ENCODE peak calls at places on chromosomes 11 and 22, in nine cellular contexts. M, N, C, S, I, Z, E, P and K are unnamed samples.

GRCh38 chr11:117823941-117824420 is 563 bp downstream of the FXYD2 start:
- DNase-seq in I (peak), N (no peak), M (peak), S (no peak), P (peak), Z (peak), C (peak), E (no peak), K (peak)

GRCh38 chr11:13880719-13881118 is 81.8 kb upstream of the SPON1 start:
- DNase-seq in P (no peak), Z (no peak), E (no peak), M (no peak), S (no peak), C (no peak), N (no peak), I (no peak), K (no peak)

GRCh38 chr11:123069878-123070821 is 8.2 kb upstream of the HSPA8 start:
- DNase-seq in P (no peak), I (no peak), C (no peak), E (no peak), Z (no peak), S (no peak), N (no peak), M (no peak), K (no peak)

GRCh38 chr11:15907806-15908205 is 448.5 kb downstream of the SOX6 start:
- DNase-seq in N (no peak), M (no peak), S (no peak), C (no peak), Z (no peak), P (peak), E (no peak), I (no peak), K (no peak)

GRCh38 chr22:16844529-16844928 is 19.3 kb upstream of the XKR3 start:
- DNase-seq in I (no peak), C (no peak), S (no peak), E (no peak), M (no peak), Z (no peak), N (no peak), P (no peak), K (no peak)

GRCh38 chr11:48154162-48154561 is 62.4 kb upstream of the OR4B1 start:
- DNase-seq in P (no peak), C (peak), N (no peak), M (peak), Z (peak), S (no peak), E (no peak), I (no peak), K (no peak)

GRCh38 chr11:86558841-86559240 is 113.6 kb downstream of the ME3 start:
- DNase-seq in C (no peak), S (no peak), P (no peak), N (no peak), I (no peak), M (no peak), E (no peak), Z (no peak), K (no peak)

GRCh38 chr22:28976588-28976987 is 85.0 kb downstream of the C22orf31 start:
- DNase-seq in E (no peak), Z (peak), M (peak), N (peak), S (no peak), I (no peak), C (peak), P (no peak), K (no peak)

GRCh38 chr11:69883292-69884255 is 64.4 kb upstream of the FGF3 start:
- DNase-seq in I (no peak), P (peak), N (peak), E (no peak), S (no peak), M (no peak), Z (no peak), C (no peak), K (peak)

GRCh38 chr11:12090061-12090572 is 20.3 kb upstream of the MICAL2 start:
- DNase-seq in P (no peak), C (peak), E (no peak), Z (no peak), M (no peak), N (peak), S (no peak), I (no peak), K (no peak)

GRCh38 chr11:90476442-90477007 is 253.7 kb upstream of the CHORDC1 start:
- DNase-seq in M (peak), S (peak), E (peak), I (peak), P (peak), Z (peak), C (peak), N (peak), K (no peak)

GRCh38 chr11:85123752-85124231 is 503.4 kb downstream of the DLG2 start:
- DNase-seq in Z (no peak), E (no peak), I (no peak), M (no peak), S (no peak), C (no peak), P (no peak), N (no peak), K (no peak)

GRCh38 chr11:845872-846271 is 3.2 kb downstream of the TSPAN4 start:
- DNase-seq in Z (peak), P (no peak), E (no peak), C (no peak), M (peak), N (no peak), I (no peak), S (no peak), K (no peak)

GRCh38 chr11:843086-843704 is 543 bp downstream of the TSPAN4 start:
- DNase-seq in C (no peak), M (no peak), Z (no peak), S (no peak), I (no peak), P (peak), N (no peak), E (peak), K (no peak)

GRCh38 chr11:843818-844692 is 1.4 kb downstream of the TSPAN4 start:
- DNase-seq in N (peak), C (peak), P (peak), I (peak), S (no peak), M (peak), Z (peak), E (no peak), K (peak)

GRCh38 chr11:846496-847098 is 3.9 kb downstream of the TSPAN4 start:
- DNase-seq in Z (no peak), I (no peak), P (no peak), C (no peak), M (peak), E (no peak), N (no peak), S (no peak), K (no peak)

GRCh38 chr11:844693-845644 is 2.3 kb downstream of the TSPAN4 start:
- DNase-seq in Z (peak), P (peak), C (peak), E (peak), I (peak), S (peak), M (peak), N (no peak), K (peak)
- H3K4me3 ChIP-seq in Z (peak), P (peak), C (peak), E (peak), I (peak), S (no peak), M (peak), N (no peak), K (peak)

DNA sequence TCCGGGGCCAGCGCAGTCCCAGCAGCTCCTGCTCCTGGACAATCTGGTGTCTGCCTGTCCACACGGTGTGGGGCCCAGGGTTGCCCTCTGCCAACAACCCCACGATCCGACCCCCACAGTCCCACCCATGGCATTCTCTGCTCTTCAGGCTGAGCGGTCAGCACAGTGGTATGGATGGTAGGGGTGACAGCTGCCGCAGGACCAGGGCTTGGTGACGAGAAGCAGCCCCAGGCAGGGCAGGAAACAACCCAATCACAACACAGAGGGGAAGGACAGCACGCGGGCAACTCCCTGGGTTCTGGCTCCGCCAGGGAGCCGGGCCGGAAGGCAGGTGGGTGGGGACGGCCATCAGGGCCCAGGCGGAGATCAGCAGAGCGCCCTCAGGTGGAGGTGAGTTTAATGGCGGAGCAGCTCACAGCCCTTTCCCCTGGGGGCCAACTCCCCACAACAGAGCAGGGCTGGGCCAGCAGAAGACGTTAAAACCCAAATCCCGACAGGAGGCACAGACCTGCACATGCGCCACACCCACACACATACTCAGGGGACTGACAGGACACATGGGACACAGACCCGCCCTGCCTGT is 5.3 kb upstream of the CHADL start:
- DNase-seq in S (peak), N (no peak), C (no peak), P (peak), M (no peak), E (no peak), Z (no peak), I (no peak), K (no peak)
- TF ChIP-seq CTCF in S (peak), N (peak), C (no peak), P (peak), M (peak), E (no peak), Z (peak), I (no peak), K (no peak)

GRCh38 chr11:56783448-56784041 is 35.0 kb upstream of the OR9G4 start:
- DNase-seq in Z (peak), N (peak), P (no peak), C (peak), M (peak), S (no peak), I (no peak), E (peak), K (no peak)
- H3K4me3 ChIP-seq in Z (no peak), N (no peak), P (no peak), C (no peak), M (no peak), S (no peak), I (no peak), E (peak), K (no peak)

GRCh38 chr11:2855162-2855561 is 30.4 kb downstream of the CDKN1C start:
- DNase-seq in N (no peak), Z (no peak), M (no peak), I (no peak), S (no peak), P (no peak), C (no peak), E (no peak), K (no peak)

GRCh38 chr11:2858995-2859705 is 26.4 kb downstream of the CDKN1C start:
- DNase-seq in N (no peak), M (no peak), P (no peak), Z (no peak), E (no peak), S (no peak), C (no peak), I (no peak), K (no peak)

GRCh38 chr11:2859706-2860037 is 25.9 kb downstream of the CDKN1C start:
- DNase-seq in E (no peak), C (no peak), M (no peak), Z (no peak), P (no peak), S (no peak), N (no peak), I (no peak), K (no peak)

GRCh38 chr11:2857918-2858317 is 27.7 kb downstream of the CDKN1C start:
- DNase-seq in Z (no peak), P (no peak), I (no peak), S (no peak), N (no peak), E (peak), M (no peak), C (no peak), K (no peak)

GRCh38 chr11:2857276-2857675 is 28.3 kb downstream of the CDKN1C start:
- DNase-seq in Z (no peak), I (no peak), E (no peak), S (no peak), N (no peak), C (no peak), M (no peak), P (no peak), K (no peak)
- TF ChIP-seq CTCF in Z (no peak), I (no peak), E (no peak), S (peak), N (no peak), C (no peak), M (no peak), P (peak), K (no peak)

DNA sequence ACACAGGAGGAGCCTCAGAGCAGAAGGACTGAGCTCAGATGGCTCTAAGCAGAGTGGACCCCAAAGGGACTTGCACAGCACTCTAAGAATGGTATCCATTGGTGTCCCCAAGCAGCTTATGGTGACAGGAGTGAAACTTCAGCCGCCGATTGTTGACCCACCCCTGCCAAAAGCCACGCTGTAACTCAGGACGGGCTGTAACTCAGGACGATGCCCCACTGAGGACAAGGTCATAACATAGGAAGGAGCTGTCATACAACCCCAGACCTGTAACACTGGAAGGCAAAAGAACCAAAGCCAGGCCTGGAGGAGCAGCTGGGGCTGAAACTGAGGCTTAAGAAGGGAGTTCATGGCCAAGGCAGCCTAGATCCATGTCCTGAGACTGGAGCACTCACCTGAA is 14.2 kb downstream of the CD59 start:
- DNase-seq in M (no peak), C (no peak), P (no peak), N (peak), I (no peak), E (no peak), Z (no peak), S (no peak), K (no peak)
- H3K4me3 ChIP-seq in M (no peak), C (peak), P (no peak), N (no peak), I (no peak), E (no peak), Z (no peak), S (no peak), K (no peak)

DNA sequence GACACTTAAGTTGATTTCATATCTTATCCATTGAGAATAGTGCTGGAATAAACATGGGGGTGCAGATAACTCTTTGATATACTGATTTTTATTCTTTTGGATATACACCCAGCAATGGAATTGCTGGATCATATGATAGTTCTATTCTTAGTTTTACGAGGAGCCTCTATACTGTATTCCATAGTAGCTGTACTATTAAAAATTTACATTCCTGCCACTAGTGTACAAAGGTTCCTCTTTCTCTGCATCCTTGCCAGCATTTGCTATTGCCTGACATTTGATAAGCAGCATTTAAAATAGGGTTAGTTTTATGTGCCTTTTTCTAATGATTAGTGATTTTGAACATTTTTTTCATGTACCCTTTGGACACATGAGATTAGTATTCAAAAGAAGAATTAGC is 554.2 kb downstream of the JRKL start:
- DNase-seq in N (no peak), M (no peak), S (no peak), P (no peak), Z (no peak), C (no peak), I (no peak), E (no peak), K (no peak)
- TF ChIP-seq CTCF in N (peak), M (no peak), S (no peak), P (peak), Z (no peak), C (no peak), I (no peak), E (peak), K (no peak)

GRCh38 chr11:17839973-17840611 is 105.5 kb downstream of the KCNC1 start:
- DNase-seq in S (no peak), N (no peak), E (no peak), M (no peak), Z (no peak), I (no peak), P (no peak), C (no peak), K (no peak)

GRCh38 chr11:17846852-17847453 is 112.4 kb downstream of the KCNC1 start:
- DNase-seq in P (no peak), M (peak), I (no peak), E (no peak), S (peak), Z (peak), C (peak), N (peak), K (no peak)

GRCh38 chr11:17848709-17849108 is 114.1 kb downstream of the KCNC1 start:
- DNase-seq in S (no peak), P (no peak), C (no peak), M (no peak), Z (no peak), I (no peak), E (no peak), N (no peak), K (no peak)

GRCh38 chr11:17845431-17845881 is 110.9 kb downstream of the KCNC1 start:
- DNase-seq in I (no peak), E (no peak), C (peak), S (no peak), M (peak), P (no peak), Z (peak), N (peak), K (no peak)
- H3K4me3 ChIP-seq in I (no peak), E (no peak), C (no peak), S (no peak), M (no peak), P (no peak), Z (no peak), N (no peak), K (no peak)

GRCh38 chr11:46808804-46809431 is 37.2 kb downstream of the CKAP5 start:
- DNase-seq in I (no peak), N (no peak), S (no peak), C (no peak), P (no peak), M (peak), E (peak), Z (peak), K (no peak)
- TF ChIP-seq CTCF in I (peak), N (peak), S (peak), C (peak), P (peak), M (peak), E (peak), Z (peak), K (no peak)

DNA sequence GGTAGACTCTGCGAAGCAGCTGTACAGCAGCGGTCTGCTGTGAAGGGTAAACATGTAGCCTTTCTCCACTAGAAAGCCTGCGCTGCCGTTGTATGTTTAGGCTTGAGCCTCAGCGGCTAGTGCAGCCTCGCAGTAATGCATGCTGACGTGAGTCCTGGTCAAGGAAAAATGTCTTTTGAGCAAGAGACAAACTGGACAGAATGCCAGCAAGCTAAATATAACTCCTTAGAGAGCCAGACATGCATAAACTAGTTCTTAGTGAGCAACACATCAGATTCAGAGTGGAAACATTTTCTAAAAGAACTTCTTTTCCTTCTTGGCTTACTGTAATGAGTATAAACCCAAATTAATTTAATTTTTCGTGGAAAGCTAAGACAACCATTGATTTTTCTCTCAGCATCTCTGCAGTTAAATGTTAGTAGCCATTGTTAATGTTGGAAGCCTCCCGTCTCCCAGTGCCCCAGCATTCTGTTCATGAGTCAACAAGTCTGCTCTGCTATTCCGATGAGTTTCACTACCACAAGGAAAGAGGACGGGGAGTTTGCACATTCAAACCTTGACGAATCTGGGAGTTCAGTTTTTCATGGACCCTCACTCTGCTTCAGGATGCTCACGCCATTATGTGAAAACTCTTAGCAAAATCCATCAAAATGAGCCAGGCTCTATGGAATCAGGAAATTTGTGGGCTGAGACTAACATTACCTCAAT is 51.4 kb downstream of the JAM3 start:
- DNase-seq in I (no peak), N (no peak), Z (peak), M (peak), P (no peak), S (no peak), E (no peak), C (peak), K (peak)
- H3K4me3 ChIP-seq in I (no peak), N (no peak), Z (peak), M (peak), P (no peak), S (no peak), E (peak), C (peak), K (no peak)

GRCh38 chr11:106920899-106921504 is 97.3 kb downstream of the GUCY1A2 start:
- DNase-seq in P (no peak), E (no peak), C (no peak), I (no peak), N (no peak), M (peak), S (no peak), Z (no peak), K (no peak)
- TF ChIP-seq CTCF in P (no peak), E (no peak), C (no peak), I (no peak), N (no peak), M (no peak), S (no peak), Z (no peak), K (no peak)